ENCODE peak calls at places on chromosomes 5 and 9, in nine cellular contexts. A is A549; Q is tibial artery; T is CD4-positive, alpha-beta memory T cell; U is neural progenitor cell; H is left ventricle myocardium inferior; O is PC-9; Y is CD8-positive, alpha-beta memory T cell; B is hepatocyte. S is an unnamed sample.

GRCh38 chr5:177366528-177367322 is 9.0 kb downstream of the RGS14 start:
- DNase-seq in A (no peak), Y (no peak), B (peak; percentile 97), H (peak; percentile 89), U (peak; percentile 96), O (peak; percentile 49), T (no peak), Q (peak; percentile 95), S (peak; percentile 74)

GRCh38 chr9:128733256-128733655 is 9.3 kb upstream of the ZDHHC12 start:
- DNase-seq in Y (no peak), Q (no peak), B (peak; percentile 90), T (no peak), H (peak; percentile 60), A (peak; percentile 96), U (peak; percentile 95), O (peak; percentile 64), S (peak; percentile 93)

GRCh38 chr9:74804018-74804385 is 83.7 kb downstream of the TRPM6 start:
- DNase-seq in U (no peak), T (no peak), Y (no peak), H (no peak), Q (no peak), O (no peak), B (peak; percentile 10), A (peak; percentile 60), S (no peak)

GRCh38 chr5:181243020-181243520 is 636 bp downstream of the RACK1 start:
- DNase-seq in B (peak; percentile 32), T (peak; percentile 27), U (peak; percentile 25), Q (peak; percentile 67), A (no peak), H (no peak), O (no peak), Y (no peak), S (no peak)

GRCh38 chr9:128159073-128159783 is 837 bp upstream of the BBLN start:
- DNase-seq in T (peak; percentile 70), B (no peak), A (no peak), Q (no peak), Y (peak; percentile 24), H (no peak), O (peak; percentile 47), U (no peak), S (peak; percentile 61)

GRCh38 chr5:74009502-74009901 is 383.5 kb downstream of the ARHGEF28 start:
- DNase-seq in A (peak; percentile 10), B (no peak), Q (no peak), U (no peak), Y (no peak), T (no peak), H (no peak), O (no peak), S (no peak)

GRCh38 chr5:5141625-5142527 is 1.7 kb downstream of the ADAMTS16 start:
- DNase-seq in T (peak; percentile 34), H (no peak), O (peak; percentile 65), U (peak; percentile 81), Y (peak; percentile 32), Q (no peak), B (peak; percentile 86), A (peak; percentile 71), S (peak; percentile 65)

GRCh38 chr5:9283021-9283420 is 262.9 kb downstream of the SEMA5A start:
- DNase-seq in B (no peak), O (no peak), A (no peak), T (no peak), U (no peak), Y (no peak), H (no peak), Q (no peak), S (no peak)

GRCh38 chr9:104997536-104997935 is 69.6 kb upstream of the ABCA1 start:
- DNase-seq in Y (no peak), Q (no peak), B (no peak), A (no peak), T (no peak), H (no peak), O (no peak), U (no peak), S (no peak)

DNA sequence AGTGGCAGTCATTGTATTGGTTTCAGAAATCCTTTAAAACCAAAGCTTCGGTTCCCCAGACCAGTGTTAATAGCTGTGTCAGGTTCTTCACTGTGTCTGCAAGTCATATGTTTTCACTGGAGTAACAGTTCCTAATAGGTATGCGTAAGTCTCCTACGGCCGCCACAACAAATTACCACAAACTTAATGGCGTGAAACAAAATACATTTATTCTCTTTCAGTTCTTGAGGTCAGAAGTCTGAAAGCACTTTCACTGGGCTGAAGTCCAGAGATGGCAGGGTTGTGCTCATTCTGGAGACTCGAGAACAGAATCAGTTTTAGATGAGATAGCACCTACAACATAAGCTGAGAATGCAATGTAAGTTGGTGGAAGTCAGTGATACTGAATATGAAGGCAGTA is 556.2 kb downstream of the TLE4 start:
- DNase-seq in Q (no peak), U (no peak), A (no peak), Y (no peak), H (no peak), T (no peak), O (no peak), B (no peak), S (no peak)
- H3K4me3 ChIP-seq in Q (no peak overlapping the region), U (no peak overlapping the region), A (no peak overlapping the region), Y (no peak overlapping the region), H (no peak overlapping the region), T (no peak overlapping the region), O (no peak overlapping the region), B (no peak overlapping the region), S (no peak overlapping the region)

GRCh38 chr9:34386656-34387055 is 10.0 kb upstream of the MYORG start:
- DNase-seq in U (no peak), Q (no peak), Y (no peak), T (no peak), O (no peak), B (no peak), A (no peak), H (no peak), S (peak; percentile 2)

GRCh38 chr9:34396276-34397214 is 19.8 kb upstream of the MYORG start:
- DNase-seq in T (no peak), Y (no peak), A (no peak), O (no peak), B (no peak), Q (no peak), U (no peak), H (no peak), S (no peak)

GRCh38 chr9:34387239-34387638 is 10.5 kb upstream of the MYORG start:
- DNase-seq in U (no peak), O (no peak), T (no peak), Q (no peak), H (no peak), Y (no peak), B (no peak), A (no peak), S (peak; percentile 5)

GRCh38 chr9:34392511-34392910 is 15.8 kb upstream of the MYORG start:
- DNase-seq in B (no peak), A (no peak), O (no peak), Y (no peak), H (no peak), T (no peak), U (no peak), Q (no peak), S (no peak)
- H3K4me1 ChIP-seq in B (no peaks in the 10 kb centered on the region), A (no peaks in the 10 kb centered on the region), O (no peaks in the 10 kb centered on the region), Y (no peaks in the 10 kb centered on the region), H (no peaks in the 10 kb centered on the region), T (no peaks in the 10 kb centered on the region), U (no peaks in the 10 kb centered on the region), Q (no peaks in the 10 kb centered on the region), S (no peaks in the 10 kb centered on the region)

DNA sequence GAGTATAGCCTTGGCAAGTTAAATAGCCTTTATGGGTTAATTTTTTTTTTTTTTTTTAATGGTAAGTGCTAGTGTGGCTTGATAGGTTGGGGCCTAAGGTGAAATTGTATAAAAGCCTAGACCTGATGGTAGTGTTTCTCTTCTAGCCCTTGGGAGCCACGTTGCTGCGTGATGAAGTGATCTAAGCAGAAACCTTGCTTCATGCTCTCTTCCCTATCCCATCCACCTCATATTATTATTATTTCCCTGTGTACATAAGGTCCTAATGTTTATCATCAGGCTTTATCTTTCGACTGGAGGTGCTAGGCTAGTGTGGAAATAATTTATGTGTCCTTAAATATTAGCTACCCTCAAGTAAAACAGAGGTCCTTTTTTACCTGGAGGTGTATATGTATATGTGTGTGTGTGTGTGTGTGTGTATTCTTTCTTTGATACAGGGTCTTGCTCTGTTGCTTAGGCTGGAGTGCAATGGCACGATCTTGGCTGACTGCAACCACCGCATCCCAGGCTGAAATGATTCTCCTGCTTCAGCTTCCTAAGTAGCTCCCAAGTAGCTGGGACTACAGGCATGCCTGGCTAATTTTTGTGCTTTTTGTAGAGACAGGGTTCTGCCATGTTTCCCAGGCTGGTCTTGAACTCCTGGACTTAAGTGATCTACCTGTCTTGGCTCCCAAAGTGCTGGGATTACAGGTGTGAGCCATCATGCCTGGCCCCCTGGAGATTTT is 3.6 kb downstream of the UGCG start:
- DNase-seq in Y (no peak), U (no peak), B (no peak), T (no peak), Q (no peak), H (no peak), O (no peak), A (no peak), S (no peak)
- H3K4me3 ChIP-seq in Y (no peak overlapping the region), U (no peak overlapping the region), B (peak overlapping the region; percentile 50), T (no peak overlapping the region), Q (no peak overlapping the region), H (peak overlapping the region; percentile 91), O (peak overlapping the region; percentile 76), A (no peak overlapping the region), S (no peak overlapping the region)

DNA sequence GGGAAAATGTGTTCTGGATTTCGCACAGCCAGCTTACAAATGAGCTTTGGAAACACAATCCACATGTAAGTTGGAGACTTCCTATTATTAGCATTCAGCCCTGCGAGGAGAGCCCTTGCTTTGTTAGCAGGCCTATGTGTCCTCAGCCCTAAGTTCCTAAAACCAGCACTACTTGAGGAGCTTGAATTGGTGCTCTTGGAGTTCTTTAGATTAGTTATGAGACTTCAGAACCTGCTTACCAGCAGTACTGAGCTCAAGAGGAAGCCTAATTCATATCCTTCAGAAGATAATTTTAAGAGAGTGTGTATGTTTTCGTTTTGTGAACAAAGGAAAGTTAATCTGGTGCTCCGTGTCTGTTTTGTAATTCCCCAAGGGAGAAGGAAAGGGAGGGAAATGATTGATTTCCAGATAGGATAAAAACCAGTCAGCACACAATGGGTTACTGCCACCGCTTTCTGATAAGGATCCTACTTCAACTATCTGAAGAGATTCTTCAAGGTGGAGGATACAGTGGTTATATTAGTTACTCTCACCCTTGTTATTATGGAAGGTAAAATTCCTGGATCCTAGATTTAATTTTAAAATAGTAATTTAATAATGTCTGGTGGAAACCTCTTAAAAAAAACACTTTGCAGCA is 35.2 kb downstream of the PIK3R1 start:
- DNase-seq in Q (no peak), A (no peak), B (no peak), U (no peak), H (no peak), Y (no peak), O (no peak), T (no peak), S (no peak)
- H3K4me1 ChIP-seq in Q (peaks cover 52% of the 10 kb centered on the region), A (peaks cover 4% of the 10 kb centered on the region), B (peaks cover 56% of the 10 kb centered on the region), U (peaks cover 23% of the 10 kb centered on the region), H (peaks cover 100% of the 10 kb centered on the region), Y (peaks cover 77% of the 10 kb centered on the region), O (no peaks in the 10 kb centered on the region), T (peaks cover 84% of the 10 kb centered on the region), S (peaks cover 3% of the 10 kb centered on the region)

GRCh38 chr9:115943591-115944165 is 209.9 kb upstream of the PAPPA start:
- DNase-seq in B (no peak), Q (no peak), Y (no peak), A (no peak), T (no peak), O (no peak), H (no peak), U (no peak), S (no peak)
- H3K4me3 ChIP-seq in B (no peak overlapping the region), Q (no peak overlapping the region), Y (no peak overlapping the region), A (no peak overlapping the region), T (no peak overlapping the region), O (no peak overlapping the region), H (no peak overlapping the region), U (no peak overlapping the region), S (no peak overlapping the region)